ENCODE peak calls at places on chromosomes 16 and 17, in four cellular contexts. J, D, I and C are unnamed samples.

GRCh38 chr17:71098071-71098470 is 928.7 kb downstream of the KCNJ2 start:
- DNase-seq in J (no peak), D (no peak), I (no peak), C (no peak)

GRCh38 chr16:83898463-83899271 is at the start of gene MLYCD:
- DNase-seq in J (peak), D (peak), I (peak), C (peak)

GRCh38 chr17:76095943-76096342 is 7.6 kb downstream of the EXOC7 start:
- DNase-seq in J (no peak), D (no peak), I (no peak), C (no peak)

GRCh38 chr16:14284930-14285541 is 213.9 kb downstream of the MRTFB start:
- DNase-seq in J (peak), D (peak), I (no peak), C (peak)

GRCh38 chr16:57611184-57611583 is 17.2 kb upstream of the ADGRG1 start:
- DNase-seq in J (peak), D (no peak), I (no peak), C (no peak)

GRCh38 chr17:9004961-9005285 is 16.4 kb upstream of the NTN1 start:
- DNase-seq in J (no peak), D (no peak), I (no peak), C (no peak)

GRCh38 chr16:10521681-10522274 is 58.6 kb downstream of the EMP2 start:
- DNase-seq in J (peak), D (peak), I (peak), C (peak)

GRCh38 chr17:12107905-12108304 is 87.2 kb downstream of the MAP2K4 start:
- DNase-seq in J (no peak), D (no peak), I (no peak), C (no peak)

GRCh38 chr16:82088483-82088882 is 53.4 kb downstream of the HSD17B2 start:
- DNase-seq in J (no peak), D (no peak), I (no peak), C (no peak)

GRCh38 chr16:370443-370842 is at the start of gene MRPL28:
- DNase-seq in J (peak), D (peak), I (peak), C (peak)

GRCh38 chr16:66948034-66948821 is 12.8 kb upstream of the CES3 start:
- DNase-seq in J (no peak), D (no peak), I (no peak), C (no peak)

GRCh38 chr17:71803656-71804284 is 317.1 kb upstream of the SOX9 start:
- DNase-seq in J (no peak), D (no peak), I (no peak), C (no peak)

GRCh38 chr17:47220531-47220999 is 11.4 kb downstream of the MYL4 start:
- DNase-seq in J (no peak), D (no peak), I (no peak), C (no peak)

GRCh38 chr16:16890964-16891363 is 512.0 kb downstream of the NPIPA7 start:
- DNase-seq in J (no peak), D (no peak), I (peak), C (no peak)

GRCh38 chr16:49465661-49466528 is 92.3 kb downstream of the C16orf78 start:
- DNase-seq in J (no peak), D (no peak), I (no peak), C (no peak)

GRCh38 chr16:28218109-28218508 is 6.3 kb upstream of the XPO6 start:
- DNase-seq in J (no peak), D (peak), I (peak), C (peak)

GRCh38 chr17:8698142-8699050 is 46.2 kb downstream of the CCDC42 start:
- DNase-seq in J (no peak), D (no peak), I (peak), C (no peak)

GRCh38 chr17:44959821-44960523 is 8.1 kb downstream of the C1QL1 start:
- DNase-seq in J (no peak), D (no peak), I (no peak), C (no peak)

GRCh38 chr17:50195196-50195865 is 6.1 kb downstream of the COL1A1 start:
- DNase-seq in J (no peak), D (no peak), I (no peak), C (no peak)

GRCh38 chr16:81429045-81429521 is 15.5 kb upstream of the CMIP start:
- DNase-seq in J (no peak), D (peak), I (peak), C (peak)

GRCh38 chr17:17729620-17730249 is 48.5 kb downstream of the RAI1 start:
- DNase-seq in J (peak), D (peak), I (peak), C (peak)

GRCh38 chr16:75965504-75966374 is 239.4 kb upstream of the CPHXL start:
- DNase-seq in J (no peak), D (peak), I (no peak), C (no peak)

GRCh38 chr16:31414706-31415105 is 13.5 kb downstream of the COX6A2 start:
- DNase-seq in J (no peak), D (no peak), I (no peak), C (no peak)

GRCh38 chr17:82229686-82230626 is 1.1 kb downstream of the SLC16A3 start:
- DNase-seq in J (no peak), D (peak), I (no peak), C (no peak)

GRCh38 chr17:60526726-60527125 is 684 bp upstream of the APPBP2 start:
- DNase-seq in J (no peak), D (no peak), I (peak), C (no peak)

GRCh38 chr16:14301150-14302030 is 230.3 kb downstream of the MRTFB start:
- DNase-seq in J (peak), D (peak), I (peak), C (peak)

GRCh38 chr17:81537856-81538555 is 9.8 kb downstream of the FSCN2 start:
- DNase-seq in J (no peak), D (no peak), I (no peak), C (no peak)

GRCh38 chr16:51665599-51665998 is 514.5 kb upstream of the SALL1 start:
- DNase-seq in J (no peak), D (no peak), I (no peak), C (no peak)

GRCh38 chr17:82820278-82821251 is 19.3 kb downstream of the ZNF750 start:
- DNase-seq in J (no peak), D (no peak), I (no peak), C (no peak)

GRCh38 chr17:428414-428813 is 75.8 kb upstream of the RPH3AL start:
- DNase-seq in J (no peak), D (no peak), I (no peak), C (no peak)

GRCh38 chr17:77819497-77819896 is 139.0 kb upstream of the TNRC6C start:
- DNase-seq in J (no peak), D (no peak), I (no peak), C (no peak)

GRCh38 chr16:85475691-85476300 is 137.3 kb upstream of the GSE1 start:
- DNase-seq in J (no peak), D (no peak), I (no peak), C (no peak)

GRCh38 chr16:54244061-54244886 is 42.3 kb downstream of the IRX3 start:
- DNase-seq in J (no peak), D (peak), I (peak), C (no peak)

GRCh38 chr16:8677481-8677880 is 3.1 kb downstream of the ABAT start:
- DNase-seq in J (no peak), D (no peak), I (no peak), C (no peak)

GRCh38 chr16:88869673-88869980 is 3.2 kb upstream of the PABPN1L start:
- DNase-seq in J (no peak), D (no peak), I (no peak), C (no peak)

DNA sequence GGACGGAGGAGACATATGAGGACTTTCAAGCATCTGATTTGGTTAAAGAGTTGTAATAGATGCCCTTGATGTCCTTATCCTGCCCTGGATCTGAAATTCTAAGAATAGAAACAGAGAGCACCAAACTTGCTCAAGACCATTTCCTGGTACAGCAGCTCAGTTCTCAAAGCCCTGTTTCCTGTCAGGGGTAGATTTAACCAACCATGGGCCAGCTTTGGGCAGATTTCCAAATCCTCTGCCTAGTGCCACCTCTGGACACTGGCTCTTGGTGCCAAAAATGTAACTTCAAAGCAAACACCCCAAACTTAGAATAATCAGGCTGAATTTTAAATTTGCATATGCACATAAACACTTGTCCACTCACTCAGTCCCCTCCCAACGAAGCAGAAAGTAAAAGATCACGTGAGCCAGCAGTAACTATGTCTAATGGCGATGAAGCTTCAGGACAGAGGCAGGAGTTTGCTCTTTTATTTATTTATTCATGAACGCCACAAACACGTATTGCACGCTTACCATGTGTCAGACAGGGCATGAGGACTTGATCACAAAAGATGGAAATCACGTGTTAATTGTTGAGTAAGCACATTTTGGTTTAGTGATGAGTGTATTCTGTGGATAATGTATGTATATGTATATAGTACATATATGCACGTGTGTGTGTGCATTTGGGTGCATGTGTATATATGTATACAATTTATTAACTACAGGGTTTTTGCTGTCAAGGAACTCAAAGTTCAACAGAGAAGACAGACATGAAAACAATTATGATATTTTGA is 23.1 kb upstream of the SDK2 start:
- DNase-seq in J (no peak), D (no peak), I (no peak), C (no peak)
- TF ChIP-seq NR3C1 in J (no peak), D (no peak), I (no peak), C (no peak)

GRCh38 chr16:20949660-20950059 is 49.1 kb downstream of the LYRM1 start:
- DNase-seq in J (no peak), D (no peak), I (no peak), C (no peak)
- TF ChIP-seq NR3C1 in J (no peak), D (no peak), I (no peak), C (no peak)

DNA sequence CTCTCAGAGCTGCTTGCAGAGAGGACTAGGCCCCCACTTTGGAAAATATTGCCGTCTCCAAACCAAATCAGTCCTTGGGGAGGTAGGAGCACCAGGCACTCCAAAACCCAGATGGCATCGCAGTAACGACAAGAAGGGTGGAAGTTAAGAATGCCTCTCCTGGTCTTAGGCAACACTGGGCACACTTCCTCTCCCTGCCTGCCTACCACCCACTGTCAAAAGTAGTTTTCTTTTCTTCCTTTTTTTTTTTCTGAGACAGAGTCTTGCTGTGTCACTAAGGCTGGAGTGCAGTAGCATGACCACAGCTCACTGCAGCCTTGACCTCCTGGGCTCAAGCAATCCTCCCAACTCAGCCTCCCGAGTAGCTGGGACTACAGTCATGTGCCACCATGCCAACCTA is 47.2 kb downstream of the SRL start:
- DNase-seq in J (no peak), D (no peak), I (no peak), C (no peak)
- TF ChIP-seq NR3C1 in J (no peak), D (no peak), I (no peak), C (no peak)

GRCh38 chr17:35795007-35795870 is at the start of gene MMP28:
- DNase-seq in J (peak), D (no peak), I (peak), C (peak)
- TF ChIP-seq NR3C1 in J (no peak), D (no peak), I (no peak), C (no peak)

DNA sequence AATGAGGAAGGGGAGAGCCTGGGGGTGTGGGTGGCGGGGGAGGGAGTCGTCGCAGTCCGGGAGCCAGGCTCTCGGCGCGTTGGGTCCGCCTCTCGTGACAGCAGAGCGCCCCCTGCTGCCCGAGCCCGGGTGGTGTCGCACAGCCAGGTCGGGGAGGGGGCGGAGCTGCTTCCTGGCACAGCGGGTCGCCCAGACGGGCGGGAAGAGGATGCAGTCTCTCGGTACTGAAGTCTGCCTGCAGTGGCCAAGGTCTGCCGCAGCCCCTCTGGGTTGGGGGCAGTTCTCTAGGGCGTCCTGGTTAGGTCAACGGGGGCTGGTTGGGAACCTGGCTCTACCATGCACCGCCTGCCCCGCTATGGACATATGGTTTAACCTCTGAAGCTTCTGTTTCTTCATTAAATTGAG is 38.2 kb upstream of the CCDC182 start:
- DNase-seq in J (peak), D (peak), I (peak), C (peak)
- TF ChIP-seq NR3C1 in J (no peak), D (no peak), I (no peak), C (no peak)

DNA sequence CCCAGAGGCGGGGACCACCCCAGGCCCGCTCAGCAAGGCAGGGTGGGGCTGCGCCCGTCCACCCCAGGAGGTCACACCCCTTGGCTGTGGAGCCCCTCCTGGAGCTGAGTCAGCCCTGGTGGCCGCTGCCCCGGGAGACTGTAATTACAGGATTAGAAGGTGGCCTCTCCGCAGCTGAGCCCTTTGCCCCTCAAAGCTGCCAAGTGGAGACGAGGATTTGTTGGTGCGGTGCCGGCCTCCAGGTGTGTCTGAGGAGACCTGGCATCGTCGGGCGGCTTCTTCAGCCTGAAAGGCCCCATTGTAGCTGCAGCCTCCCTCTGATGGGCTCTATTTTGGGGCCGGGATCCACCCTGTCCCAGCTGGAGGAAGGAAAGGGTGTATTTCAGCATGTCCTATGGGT is 22.7 kb upstream of the SPNS2 start:
- DNase-seq in J (no peak), D (no peak), I (no peak), C (no peak)
- TF ChIP-seq NR3C1 in J (no peak), D (no peak), I (no peak), C (no peak)

DNA sequence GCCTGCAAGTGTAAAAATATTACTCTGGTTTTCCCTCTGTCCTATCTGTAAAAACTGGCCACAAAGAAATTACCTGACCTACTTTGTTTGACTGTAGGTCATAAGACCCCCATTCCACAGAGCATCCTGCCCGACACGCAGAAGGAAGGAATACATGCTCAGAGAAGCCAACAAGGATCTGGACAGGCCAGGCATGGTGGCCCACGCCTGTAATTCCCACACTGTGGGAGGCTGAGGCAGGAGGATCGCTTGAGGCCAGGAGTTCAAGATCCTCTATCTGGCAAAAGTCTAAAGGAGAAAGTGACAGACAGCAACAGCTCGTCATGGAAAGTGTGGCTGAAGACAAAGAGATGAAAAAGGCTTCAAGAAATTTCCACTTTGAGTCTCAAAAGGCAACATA is 78.2 kb upstream of the RNU2-1 start:
- DNase-seq in J (no peak), D (no peak), I (no peak), C (no peak)
- TF ChIP-seq NR3C1 in J (no peak), D (no peak), I (no peak), C (no peak)